ENCODE peak calls at places on chromosomes 13 and 19, in eight cellular contexts. L, I, Q, R, G, K, B and V are unnamed samples.

GRCh38 chr19:38004505-38005223 is 97.7 kb downstream of the SIPA1L3 start:
- DNase-seq in I (no peak), R (peak), B (peak), G (peak), Q (peak), K (no peak), L (peak), V (peak)

GRCh38 chr19:30212574-30212973 is 159.6 kb upstream of the ZNF536 start:
- DNase-seq in I (no peak), K (no peak), Q (no peak), G (no peak), R (no peak), L (no peak), B (no peak), V (no peak)

GRCh38 chr19:17264641-17264979 is at the start of gene USHBP1:
- DNase-seq in G (no peak), Q (no peak), B (no peak), R (no peak), L (no peak), I (no peak), K (no peak), V (no peak)

GRCh38 chr19:48558018-48558684 is 6.2 kb downstream of the SULT2B1 start:
- DNase-seq in R (no peak), L (no peak), B (peak), Q (no peak), K (no peak), I (no peak), G (peak), V (peak)

GRCh38 chr13:98962901-98963594 is 14.8 kb downstream of the DOCK9 start:
- DNase-seq in Q (no peak), I (no peak), K (no peak), B (no peak), G (no peak), L (no peak), R (no peak), V (no peak)

GRCh38 chr13:111846396-111847174 is 220.4 kb upstream of the SOX1 start:
- DNase-seq in I (no peak), B (no peak), G (no peak), K (no peak), R (no peak), Q (peak), L (no peak), V (no peak)

GRCh38 chr13:30186644-30187431 is 120.5 kb downstream of the KATNAL1 start:
- DNase-seq in B (no peak), L (no peak), G (peak), Q (peak), K (no peak), R (no peak), I (no peak), V (no peak)

GRCh38 chr19:46913198-46913851 is 52.5 kb downstream of the ARHGAP35 start:
- DNase-seq in R (no peak), L (no peak), G (no peak), Q (no peak), I (no peak), K (no peak), B (no peak), V (no peak)

GRCh38 chr13:44313674-44314073 is 60.0 kb upstream of the SERP2 start:
- DNase-seq in R (no peak), Q (no peak), G (peak), B (peak), K (no peak), I (no peak), L (no peak), V (peak)

GRCh38 chr13:48542581-48543341 is 9.9 kb upstream of the RCBTB2 start:
- DNase-seq in K (no peak), B (peak), R (peak), G (no peak), I (no peak), Q (peak), L (no peak), V (peak)

GRCh38 chr13:21001471-21001870 is 59.9 kb downstream of the LATS2 start:
- DNase-seq in I (no peak), B (no peak), Q (no peak), R (no peak), K (no peak), G (no peak), L (no peak), V (no peak)

GRCh38 chr19:32863301-32863700 is 6.3 kb downstream of the SLC7A9 start:
- DNase-seq in L (no peak), I (no peak), K (no peak), G (no peak), Q (no peak), R (no peak), B (no peak), V (no peak)